ENCODE peak calls at places on chromosomes 5 and 9, in eight cellular contexts. One of them, this sample, is unnamed.

GRCh38 chr9:137918331-137919094 is 40.9 kb downstream of the CACNA1B start:
- DNase-seq in MM.1S: no peak
- DNase-seq in heart left ventricle: no peak
- DNase-seq in cardiac fibroblast: peak
- DNase-seq in D721Med: no peak
- DNase-seq in left ventricle myocardium inferior: peak
- DNase-seq in left lung: no peak
- DNase-seq in HFF-Myc: no peak
- DNase-seq in this sample: no peak

GRCh38 chr9:35726876-35727438 is 5.0 kb downstream of the TLN1 start:
- DNase-seq in heart left ventricle: peak
- DNase-seq in D721Med: no peak
- DNase-seq in cardiac fibroblast: peak
- DNase-seq in MM.1S: no peak
- DNase-seq in left lung: no peak
- DNase-seq in HFF-Myc: no peak
- DNase-seq in left ventricle myocardium inferior: no peak
- DNase-seq in this sample: no peak

GRCh38 chr5:135887447-135887864 is 8.2 kb downstream of the IL9 start:
- DNase-seq in left ventricle myocardium inferior: no peak
- DNase-seq in cardiac fibroblast: peak
- DNase-seq in HFF-Myc: peak
- DNase-seq in left lung: no peak
- DNase-seq in D721Med: peak
- DNase-seq in MM.1S: peak
- DNase-seq in heart left ventricle: peak
- DNase-seq in this sample: peak

GRCh38 chr5:151014680-151015343 is 5.6 kb upstream of the GPX3 start:
- DNase-seq in left lung: no peak
- DNase-seq in HFF-Myc: no peak
- DNase-seq in left ventricle myocardium inferior: no peak
- DNase-seq in cardiac fibroblast: no peak
- DNase-seq in D721Med: no peak
- DNase-seq in heart left ventricle: no peak
- DNase-seq in MM.1S: no peak
- DNase-seq in this sample: peak

GRCh38 chr5:159208508-159209437 is 580 bp downstream of the RNF145 start:
- DNase-seq in left ventricle myocardium inferior: peak
- DNase-seq in D721Med: no peak
- DNase-seq in MM.1S: no peak
- DNase-seq in HFF-Myc: no peak
- DNase-seq in heart left ventricle: peak
- DNase-seq in cardiac fibroblast: peak
- DNase-seq in left lung: peak
- DNase-seq in this sample: no peak

GRCh38 chr9:108854641-108855528 is 901 bp downstream of the ACTL7B start:
- DNase-seq in cardiac fibroblast: no peak
- DNase-seq in heart left ventricle: no peak
- DNase-seq in MM.1S: no peak
- DNase-seq in left lung: no peak
- DNase-seq in D721Med: no peak
- DNase-seq in left ventricle myocardium inferior: no peak
- DNase-seq in HFF-Myc: no peak
- DNase-seq in this sample: no peak

GRCh38 chr5:1550287-1551076 is 26.7 kb upstream of the LPCAT1 start:
- DNase-seq in MM.1S: no peak
- DNase-seq in cardiac fibroblast: no peak
- DNase-seq in HFF-Myc: no peak
- DNase-seq in heart left ventricle: no peak
- DNase-seq in D721Med: no peak
- DNase-seq in left lung: peak
- DNase-seq in left ventricle myocardium inferior: no peak
- DNase-seq in this sample: no peak

GRCh38 chr9:37944671-37945481 is 40.9 kb upstream of the SLC25A51 start:
- DNase-seq in heart left ventricle: no peak
- DNase-seq in HFF-Myc: no peak
- DNase-seq in left ventricle myocardium inferior: no peak
- DNase-seq in left lung: no peak
- DNase-seq in cardiac fibroblast: no peak
- DNase-seq in D721Med: no peak
- DNase-seq in MM.1S: no peak
- DNase-seq in this sample: no peak

GRCh38 chr9:121612511-121612998 is 38.9 kb upstream of the DAB2IP start:
- DNase-seq in left ventricle myocardium inferior: no peak
- DNase-seq in HFF-Myc: no peak
- DNase-seq in MM.1S: no peak
- DNase-seq in cardiac fibroblast: no peak
- DNase-seq in D721Med: no peak
- DNase-seq in heart left ventricle: peak
- DNase-seq in left lung: no peak
- DNase-seq in this sample: no peak

GRCh38 chr5:178382689-178383276 is 150.2 kb upstream of the PHYKPL start:
- DNase-seq in MM.1S: no peak
- DNase-seq in HFF-Myc: no peak
- DNase-seq in left lung: no peak
- DNase-seq in cardiac fibroblast: no peak
- DNase-seq in heart left ventricle: no peak
- DNase-seq in D721Med: no peak
- DNase-seq in left ventricle myocardium inferior: no peak
- DNase-seq in this sample: no peak

GRCh38 chr5:79236970-79237734 is 1.2 kb downstream of the JMY start:
- DNase-seq in D721Med: no peak
- DNase-seq in cardiac fibroblast: peak
- DNase-seq in HFF-Myc: no peak
- DNase-seq in MM.1S: peak
- DNase-seq in left ventricle myocardium inferior: peak
- DNase-seq in heart left ventricle: peak
- DNase-seq in left lung: peak
- DNase-seq in this sample: no peak

GRCh38 chr5:89584339-89584956 is 701.5 kb upstream of the MEF2C start:
- DNase-seq in MM.1S: no peak
- DNase-seq in left ventricle myocardium inferior: no peak
- DNase-seq in HFF-Myc: peak
- DNase-seq in cardiac fibroblast: peak
- DNase-seq in left lung: no peak
- DNase-seq in D721Med: no peak
- DNase-seq in heart left ventricle: no peak
- DNase-seq in this sample: no peak

GRCh38 chr9:8361364-8361763 is 561.8 kb upstream of the DMAC1 start:
- DNase-seq in HFF-Myc: no peak
- DNase-seq in D721Med: no peak
- DNase-seq in cardiac fibroblast: no peak
- DNase-seq in left ventricle myocardium inferior: no peak
- DNase-seq in left lung: no peak
- DNase-seq in MM.1S: no peak
- DNase-seq in heart left ventricle: no peak
- DNase-seq in this sample: no peak

GRCh38 chr9:69546265-69546664 is 125.9 kb downstream of the APBA1 start:
- DNase-seq in cardiac fibroblast: peak
- DNase-seq in MM.1S: no peak
- DNase-seq in heart left ventricle: no peak
- DNase-seq in left lung: no peak
- DNase-seq in left ventricle myocardium inferior: no peak
- DNase-seq in HFF-Myc: no peak
- DNase-seq in D721Med: no peak
- DNase-seq in this sample: no peak

GRCh38 chr5:55580042-55580441 is 45.3 kb upstream of the PLPP1 start:
- DNase-seq in cardiac fibroblast: no peak
- DNase-seq in D721Med: no peak
- DNase-seq in left ventricle myocardium inferior: no peak
- DNase-seq in HFF-Myc: no peak
- DNase-seq in heart left ventricle: no peak
- DNase-seq in MM.1S: no peak
- DNase-seq in left lung: no peak
- DNase-seq in this sample: no peak

GRCh38 chr5:1709186-1709803 is 90.3 kb downstream of the MRPL36 start:
- DNase-seq in left lung: no peak
- DNase-seq in heart left ventricle: no peak
- DNase-seq in MM.1S: no peak
- DNase-seq in HFF-Myc: no peak
- DNase-seq in left ventricle myocardium inferior: no peak
- DNase-seq in D721Med: no peak
- DNase-seq in cardiac fibroblast: no peak
- DNase-seq in this sample: no peak

GRCh38 chr5:142737169-142737568 is 33.0 kb upstream of the ARHGAP26 start:
- DNase-seq in heart left ventricle: no peak
- DNase-seq in left ventricle myocardium inferior: no peak
- DNase-seq in left lung: no peak
- DNase-seq in cardiac fibroblast: no peak
- DNase-seq in D721Med: no peak
- DNase-seq in MM.1S: no peak
- DNase-seq in HFF-Myc: no peak
- DNase-seq in this sample: no peak

GRCh38 chr5:142735323-142736246 is 34.6 kb upstream of the ARHGAP26 start:
- DNase-seq in MM.1S: no peak
- DNase-seq in cardiac fibroblast: no peak
- DNase-seq in D721Med: no peak
- DNase-seq in HFF-Myc: no peak
- DNase-seq in heart left ventricle: no peak
- DNase-seq in left ventricle myocardium inferior: no peak
- DNase-seq in left lung: no peak
- DNase-seq in this sample: no peak

GRCh38 chr5:142740474-142740873 is 29.7 kb upstream of the ARHGAP26 start:
- DNase-seq in HFF-Myc: no peak
- DNase-seq in cardiac fibroblast: no peak
- DNase-seq in left ventricle myocardium inferior: no peak
- DNase-seq in heart left ventricle: no peak
- DNase-seq in left lung: no peak
- DNase-seq in D721Med: no peak
- DNase-seq in MM.1S: no peak
- DNase-seq in this sample: no peak

GRCh38 chr5:142734904-142735190 is 35.3 kb upstream of the ARHGAP26 start:
- DNase-seq in heart left ventricle: no peak
- DNase-seq in HFF-Myc: no peak
- DNase-seq in cardiac fibroblast: no peak
- DNase-seq in MM.1S: no peak
- DNase-seq in left lung: no peak
- DNase-seq in D721Med: no peak
- DNase-seq in left ventricle myocardium inferior: no peak
- DNase-seq in this sample: no peak

DNA sequence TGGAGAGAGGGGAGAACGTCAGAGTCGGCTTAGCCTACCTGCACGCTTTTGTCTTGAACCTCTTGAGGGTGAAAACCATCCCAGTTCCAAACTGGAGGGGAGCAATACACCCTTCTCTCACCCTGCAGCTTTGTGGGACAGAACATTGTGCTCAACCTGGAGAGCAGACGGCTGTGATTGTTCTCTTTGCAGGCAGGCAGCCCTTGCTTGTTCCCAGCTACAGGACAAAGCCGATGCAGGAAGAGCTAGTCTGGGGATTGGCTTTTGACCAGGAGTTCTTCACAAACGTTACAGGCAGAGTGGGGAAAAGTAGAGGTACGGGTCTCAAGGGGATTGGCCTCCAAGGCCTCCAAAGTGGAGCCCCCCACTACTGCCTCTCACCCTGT is 33.9 kb upstream of the ARHGAP26 start:
- DNase-seq in heart left ventricle: no peak
- DNase-seq in MM.1S: no peak
- DNase-seq in left lung: no peak
- DNase-seq in left ventricle myocardium inferior: no peak
- DNase-seq in HFF-Myc: no peak
- DNase-seq in D721Med: no peak
- DNase-seq in cardiac fibroblast: no peak
- DNase-seq in this sample: no peak
- TF ChIP-seq CTCF in heart left ventricle: no peak
- TF ChIP-seq CTCF in MM.1S: no peak
- TF ChIP-seq CTCF in left lung: no peak
- TF ChIP-seq CTCF in left ventricle myocardium inferior: no peak
- TF ChIP-seq CTCF in HFF-Myc: no peak
- TF ChIP-seq CTCF in D721Med: no peak
- TF ChIP-seq CTCF in cardiac fibroblast: no peak
- TF ChIP-seq CTCF in this sample: no peak

DNA sequence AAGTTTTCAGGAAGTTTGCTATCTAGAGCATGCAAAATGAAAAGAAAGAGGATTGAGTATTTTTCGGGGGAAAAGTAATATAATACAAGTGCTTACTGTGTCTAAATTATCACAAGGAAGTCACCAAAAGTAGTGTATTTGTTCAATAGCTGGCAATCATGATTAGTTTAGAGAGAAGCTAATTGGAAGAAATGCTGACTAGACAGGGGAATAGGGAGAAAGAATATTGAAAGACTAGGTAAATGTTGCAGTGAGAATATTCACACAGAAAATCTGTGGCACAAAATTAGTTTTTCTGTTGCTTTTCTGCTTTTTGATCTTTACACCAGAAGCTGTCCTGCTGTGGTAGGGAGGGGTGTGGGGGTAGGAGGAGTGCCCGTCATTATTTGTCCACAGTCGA is 238.7 kb downstream of the MARCHF11 start:
- DNase-seq in MM.1S: no peak
- DNase-seq in heart left ventricle: no peak
- DNase-seq in cardiac fibroblast: no peak
- DNase-seq in left lung: no peak
- DNase-seq in left ventricle myocardium inferior: no peak
- DNase-seq in D721Med: no peak
- DNase-seq in HFF-Myc: no peak
- DNase-seq in this sample: no peak
- TF ChIP-seq CTCF in MM.1S: no peak
- TF ChIP-seq CTCF in heart left ventricle: no peak
- TF ChIP-seq CTCF in cardiac fibroblast: no peak
- TF ChIP-seq CTCF in left lung: no peak
- TF ChIP-seq CTCF in left ventricle myocardium inferior: no peak
- TF ChIP-seq CTCF in D721Med: no peak
- TF ChIP-seq CTCF in HFF-Myc: no peak
- TF ChIP-seq CTCF in this sample: no peak

GRCh38 chr5:13536921-13537320 is 407.6 kb downstream of the DNAH5 start:
- DNase-seq in D721Med: no peak
- DNase-seq in left lung: no peak
- DNase-seq in left ventricle myocardium inferior: no peak
- DNase-seq in MM.1S: no peak
- DNase-seq in heart left ventricle: no peak
- DNase-seq in HFF-Myc: no peak
- DNase-seq in cardiac fibroblast: no peak
- DNase-seq in this sample: peak
- TF ChIP-seq CTCF in D721Med: no peak
- TF ChIP-seq CTCF in left lung: no peak
- TF ChIP-seq CTCF in left ventricle myocardium inferior: no peak
- TF ChIP-seq CTCF in MM.1S: no peak
- TF ChIP-seq CTCF in heart left ventricle: no peak
- TF ChIP-seq CTCF in HFF-Myc: no peak
- TF ChIP-seq CTCF in cardiac fibroblast: no peak
- TF ChIP-seq CTCF in this sample: no peak

DNA sequence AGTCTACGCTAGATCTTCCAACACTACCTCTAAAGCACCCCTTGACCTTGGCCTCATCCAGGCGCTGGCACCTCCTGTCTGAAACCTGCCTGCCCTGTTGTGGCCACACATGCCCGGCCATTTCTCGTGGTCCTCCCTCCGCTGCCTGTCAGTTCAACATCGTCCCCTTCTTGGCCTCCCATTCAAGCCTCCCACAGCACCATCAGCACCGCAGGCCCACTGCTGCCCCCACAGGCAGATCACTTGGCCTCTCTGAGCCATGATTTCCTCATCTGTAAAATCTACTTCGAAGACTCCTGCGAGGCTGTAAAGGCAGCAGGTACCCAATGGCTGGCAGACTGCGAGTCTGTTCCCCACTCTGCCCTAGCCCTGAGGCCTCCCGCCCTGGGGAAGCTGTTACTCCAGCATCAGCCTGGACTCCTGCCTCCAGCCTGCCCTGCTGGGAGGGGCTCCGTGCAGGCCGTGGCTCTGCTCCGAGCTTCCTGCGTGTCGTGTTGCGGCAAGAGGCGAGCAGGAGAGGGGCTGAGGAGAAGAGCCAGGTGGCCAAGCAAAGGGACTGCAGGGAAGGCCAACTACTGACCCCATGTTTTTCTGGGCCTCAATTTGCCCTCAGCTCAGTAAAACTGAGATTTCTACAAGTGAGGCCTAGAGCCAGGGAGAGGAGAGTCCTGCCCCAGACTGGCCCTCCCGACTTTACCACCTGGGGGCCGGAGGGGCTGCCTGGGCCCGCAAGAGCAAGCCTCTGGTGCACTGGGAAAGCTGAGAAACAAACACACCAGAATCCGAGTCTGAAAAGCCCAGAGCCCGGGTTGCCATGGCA is 70.5 kb upstream of the LRRTM2 start:
- DNase-seq in HFF-Myc: no peak
- DNase-seq in left lung: peak
- DNase-seq in heart left ventricle: no peak
- DNase-seq in MM.1S: no peak
- DNase-seq in left ventricle myocardium inferior: no peak
- DNase-seq in cardiac fibroblast: no peak
- DNase-seq in D721Med: no peak
- DNase-seq in this sample: no peak
- TF ChIP-seq CTCF in HFF-Myc: no peak
- TF ChIP-seq CTCF in left lung: no peak
- TF ChIP-seq CTCF in heart left ventricle: no peak
- TF ChIP-seq CTCF in MM.1S: no peak
- TF ChIP-seq CTCF in left ventricle myocardium inferior: no peak
- TF ChIP-seq CTCF in cardiac fibroblast: peak
- TF ChIP-seq CTCF in D721Med: no peak
- TF ChIP-seq CTCF in this sample: no peak